ENCODE peak calls at places on chromosomes 4 and X, in ten cellular contexts. B is dermis blood vessel endothelial cell; N is RKO; V is AG04449; H is amniotic stem cell; O is body of pancreas; U is T-helper 2 cell; Y is A549; D is fibroblast of the conjunctiva; Z is stimulated activated CD8-positive, alpha-beta memory T cell treated with anti-CD3 and anti-CD28 coated beads, Interleukin-7, amount 100 ng/mL, for 4 hours. E is an unnamed sample.
A peak's percentile ranks its signal among the peaks of the same experiment; 100 is the strongest.

GRCh38 chr4:5027366-5027765 is 8.1 kb upstream of the CYTL1 start:
- DNase-seq in D (no peak), N (no peak), Y (no peak), H (no peak), U (no peak), V (no peak), O (no peak), Z (no peak), B (no peak), E (no peak)

GRCh38 chr4:7166286-7166685 is 26.1 kb upstream of the SORCS2 start:
- DNase-seq in O (no peak), Y (no peak), H (no peak), U (no peak), V (no peak), B (no peak), D (no peak), Z (no peak), N (no peak), E (no peak)

GRCh38 chrX:56788717-56789122 is 59.7 kb downstream of the NBDY start:
- DNase-seq in B (no peak), O (peak; percentile 68), Y (no peak), H (no peak), D (peak; percentile 59), U (no peak), Z (peak; percentile 49), V (no peak), N (peak; percentile 76), E (peak; percentile 56)

GRCh38 chr4:168183717-168184571 is 91.6 kb downstream of the ANXA10 start:
- DNase-seq in D (peak; percentile 21), N (peak; percentile 61), Y (peak; percentile 44), Z (no peak), V (no peak), U (no peak), O (no peak), B (peak; percentile 69), H (peak; percentile 7), E (no peak)

GRCh38 chr4:13538427-13538973 is 5.8 kb downstream of the NKX3-2 start:
- DNase-seq in V (no peak), Y (no peak), O (no peak), B (no peak), U (no peak), H (no peak), D (no peak), Z (no peak), N (no peak), E (no peak)

GRCh38 chrX:133892337-133892736 is 93.1 kb downstream of the GPC3 start:
- DNase-seq in O (no peak), U (no peak), B (no peak), Z (no peak), Y (no peak), H (no peak), N (no peak), D (no peak), V (no peak), E (no peak)

GRCh38 chrX:129958814-129959492 is 23.5 kb upstream of the BCORL1 start:
- DNase-seq in O (no peak), N (no peak), B (no peak), D (no peak), Z (no peak), V (no peak), Y (no peak), H (no peak), U (no peak), E (no peak)

GRCh38 chr4:82643994-82644730 is 82.4 kb upstream of the TMEM150C start:
- DNase-seq in Z (no peak), V (peak; percentile 75), D (no peak), H (no peak), Y (peak; percentile 33), U (no peak), N (no peak), B (no peak), O (no peak), E (no peak)

GRCh38 chr4:148330724-148331123 is 111.5 kb downstream of the NR3C2 start:
- DNase-seq in N (no peak), Y (no peak), V (no peak), Z (no peak), O (no peak), H (no peak), B (no peak), U (no peak), D (no peak), E (no peak)

GRCh38 chr4:92253550-92253949 is 50.2 kb upstream of the GRID2 start:
- DNase-seq in Y (no peak), D (no peak), U (no peak), N (no peak), H (no peak), B (no peak), V (no peak), Z (no peak), O (no peak), E (no peak)

GRCh38 chr4:8838911-8839431 is 32.7 kb downstream of the HMX1 start:
- DNase-seq in D (no peak), U (no peak), Y (no peak), N (no peak), V (no peak), B (no peak), Z (no peak), O (peak; percentile 8), H (no peak), E (peak; percentile 5)

GRCh38 chrX:46599051-46599560 is 25.5 kb downstream of the CHST7 start:
- DNase-seq in N (no peak), Z (no peak), O (no peak), V (no peak), D (no peak), B (no peak), H (no peak), Y (no peak), U (no peak), E (no peak)

GRCh38 chrX:76428243-76429130 is 977 bp downstream of the MAGEE1 start:
- DNase-seq in Y (no peak), O (peak; percentile 22), Z (peak; percentile 53), D (no peak), V (no peak), U (peak; percentile 23), H (no peak), N (no peak), B (no peak), E (peak; percentile 14)

GRCh38 chr4:152536545-152537182 is 772 bp upstream of the FBXW7 start:
- DNase-seq in B (peak; percentile 66), Y (peak; percentile 44), Z (no peak), N (peak; percentile 83), O (no peak), H (no peak), U (no peak), V (no peak), D (peak; percentile 13), E (peak; percentile 69)

GRCh38 chr4:101020956-101021355 is 326.4 kb downstream of the PPP3CA start:
- DNase-seq in B (peak; percentile 91), Z (no peak), N (peak; percentile 54), V (no peak), H (peak; percentile 7), Y (peak; percentile 27), D (peak; percentile 24), O (no peak), U (no peak), E (no peak)

GRCh38 chr4:140152015-140152703 is 1.8 kb downstream of the MAML3 start:
- DNase-seq in U (peak; percentile 39), N (peak; percentile 72), V (no peak), O (peak; percentile 74), Y (no peak), Z (peak; percentile 90), D (no peak), H (no peak), B (peak; percentile 86), E (peak; percentile 83)

GRCh38 chrX:71251456-71251973 is 2.4 kb downstream of the ZMYM3 start:
- DNase-seq in O (no peak), Y (no peak), U (no peak), H (no peak), Z (no peak), N (no peak), D (no peak), B (no peak), V (no peak), E (peak; percentile 11)

GRCh38 chrX:153669174-153669890 is 4.3 kb downstream of the PNCK start:
- DNase-seq in V (no peak), N (no peak), U (peak; percentile 20), Z (no peak), Y (no peak), D (no peak), H (no peak), B (peak; percentile 48), O (no peak), E (no peak)

GRCh38 chrX:15418041-15418706 is 34.0 kb upstream of the VEGFD start:
- DNase-seq in N (no peak), Y (no peak), U (no peak), V (peak; percentile 47), B (no peak), D (no peak), O (no peak), H (no peak), Z (no peak), E (no peak)

GRCh38 chrX:42119076-42119475 is 195.7 kb upstream of the CASK start:
- DNase-seq in B (peak; percentile 2), D (peak; percentile 37), Y (peak; percentile 86), H (no peak), V (no peak), O (no peak), N (no peak), Z (no peak), U (no peak), E (no peak)

GRCh38 chrX:137654481-137654880 is 88.6 kb downstream of the ZIC3 start:
- DNase-seq in O (no peak), U (no peak), D (no peak), H (no peak), B (no peak), Z (no peak), V (no peak), N (no peak), Y (no peak), E (no peak)

GRCh38 chr4:124650614-124651013 is 61.9 kb downstream of the ANKRD50 start:
- DNase-seq in N (no peak), O (no peak), H (no peak), Z (no peak), U (no peak), Y (no peak), V (no peak), D (no peak), B (no peak), E (no peak)

GRCh38 chrX:119228506-119229290 is 7.4 kb upstream of the PGRMC1 start:
- DNase-seq in U (no peak), B (peak; percentile 59), D (peak; percentile 82), Z (no peak), N (peak; percentile 70), O (no peak), V (peak; percentile 68), Y (peak; percentile 56), H (peak; percentile 27), E (no peak)

GRCh38 chr4:6404611-6405416 is 67.6 kb downstream of the PPP2R2C start:
- DNase-seq in V (no peak), D (no peak), N (no peak), O (no peak), H (no peak), B (no peak), U (no peak), Y (no peak), Z (no peak), E (no peak)

GRCh38 chr4:17094811-17095210 is 196.4 kb upstream of the LDB2 start:
- DNase-seq in O (no peak), D (no peak), H (no peak), Y (no peak), U (no peak), Z (no peak), V (no peak), N (no peak), B (peak; percentile 5), E (no peak)

GRCh38 chrX:40173662-40174593 is 76.2 kb upstream of the BCOR start:
- DNase-seq in V (no peak), H (no peak), Y (no peak), B (peak; percentile 50), U (no peak), O (peak; percentile 65), D (no peak), Z (peak; percentile 47), N (peak; percentile 63), E (peak; percentile 38)

GRCh38 chr4:110211007-110211769 is 12.8 kb upstream of the ELOVL6 start:
- DNase-seq in N (peak; percentile 75), D (no peak), U (no peak), H (peak; percentile 23), O (peak; percentile 37), V (no peak), Y (peak; percentile 52), B (peak; percentile 66), Z (no peak), E (peak; percentile 25)

GRCh38 chr4:118968006-118968405 is 79.4 kb downstream of the SYNPO2 start:
- DNase-seq in Z (no peak), D (peak; percentile 94), Y (no peak), H (peak; percentile 28), N (no peak), V (peak; percentile 78), O (peak; percentile 21), U (no peak), B (peak; percentile 24), E (peak; percentile 43)